ENCODE peak calls at places on chromosome 17, in four cellular contexts. N, S, D and Q are unnamed samples.

GRCh38 chr17:28144019-28144418 is 101.5 kb downstream of the NLK start:
- DNase-seq in N (no peak), S (no peak), D (no peak), Q (no peak)

GRCh38 chr17:16910341-16910740 is 61.6 kb downstream of the TNFRSF13B start:
- DNase-seq in N (no peak), S (no peak), D (no peak), Q (no peak)

GRCh38 chr17:46059457-46059856 is 60.4 kb downstream of the STH start:
- DNase-seq in N (no peak), S (no peak), D (no peak), Q (no peak)

GRCh38 chr17:80083136-80083661 is 18.2 kb upstream of the GAA start:
- DNase-seq in N (no peak), S (no peak), D (no peak), Q (no peak)

GRCh38 chr17:80649672-80650338 is 105.2 kb downstream of the RPTOR start:
- DNase-seq in N (no peak), S (peak), D (peak), Q (peak)

GRCh38 chr17:81569986-81570514 is 17.9 kb upstream of the FAAP100 start:
- DNase-seq in N (no peak), S (no peak), D (no peak), Q (no peak)

GRCh38 chr17:1627219-1627986 is 1.2 kb downstream of the SLC43A2 start:
- DNase-seq in N (no peak), S (peak), D (no peak), Q (no peak)

GRCh38 chr17:78351449-78352006 is 8.3 kb downstream of the SOCS3 start:
- DNase-seq in N (no peak), S (no peak), D (peak), Q (no peak)

GRCh38 chr17:57284984-57285646 is 28.8 kb downstream of the MSI2 start:
- DNase-seq in N (peak), S (peak), D (peak), Q (no peak)

GRCh38 chr17:40824015-40824832 is 1.8 kb upstream of the KRT10 start:
- DNase-seq in N (no peak), S (no peak), D (no peak), Q (no peak)

GRCh38 chr17:66412857-66413563 is 110.6 kb downstream of the PRKCA start:
- DNase-seq in N (no peak), S (no peak), D (no peak), Q (no peak)

GRCh38 chr17:44872131-44872768 is 24.6 kb downstream of the HIGD1B start:
- DNase-seq in N (no peak), S (no peak), D (no peak), Q (no peak)

GRCh38 chr17:31802502-31802901 is 56.5 kb downstream of the COPRS start:
- DNase-seq in N (no peak), S (peak), D (no peak), Q (peak)

GRCh38 chr17:2043785-2044184 is 2.0 kb downstream of the OVCA2 start:
- DNase-seq in N (no peak), S (no peak), D (no peak), Q (no peak)

GRCh38 chr17:20234266-20234665 is 225.1 kb downstream of the SPECC1 start:
- DNase-seq in N (no peak), S (no peak), D (no peak), Q (no peak)

GRCh38 chr17:81924557-81925532 is 2.7 kb downstream of the MAFG start:
- DNase-seq in N (no peak), S (peak), D (peak), Q (no peak)

GRCh38 chr17:43366809-43367587 is 31.8 kb upstream of the ARL4D start:
- DNase-seq in N (no peak), S (no peak), D (no peak), Q (no peak)

GRCh38 chr17:78029697-78030096 is 71.2 kb downstream of the TNRC6C start:
- DNase-seq in N (no peak), S (peak), D (no peak), Q (no peak)

GRCh38 chr17:79819534-79820276 is 19.5 kb downstream of the CBX4 start:
- DNase-seq in N (no peak), S (no peak), D (no peak), Q (no peak)

GRCh38 chr17:57140321-57140720 is 55.3 kb downstream of the AKAP1 start:
- DNase-seq in N (no peak), S (no peak), D (no peak), Q (no peak)

GRCh38 chr17:4588391-4588790 is 4.1 kb downstream of the SMTNL2 start:
- DNase-seq in N (no peak), S (no peak), D (no peak), Q (no peak)

GRCh38 chr17:37736428-37736827 is 8.4 kb downstream of the HNF1B start:
- DNase-seq in N (no peak), S (no peak), D (no peak), Q (no peak)

GRCh38 chr17:45440161-45440859 is 7.6 kb upstream of the ARHGAP27 start:
- DNase-seq in N (no peak), S (peak), D (peak), Q (no peak)

GRCh38 chr17:57948555-57949420 is 6.4 kb downstream of the CUEDC1 start:
- DNase-seq in N (no peak), S (no peak), D (no peak), Q (no peak)

GRCh38 chr17:67994827-67995567 is 1.3 kb downstream of the C17orf58 start:
- DNase-seq in N (no peak), S (no peak), D (no peak), Q (no peak)

GRCh38 chr17:79028496-79029326 is 4.7 kb downstream of the C1QTNF1 start:
- DNase-seq in N (no peak), S (no peak), D (peak), Q (no peak)

GRCh38 chr17:42706732-42707131 is 24.4 kb downstream of the CNTNAP1 start:
- DNase-seq in N (peak), S (no peak), D (no peak), Q (no peak)

GRCh38 chr17:71548540-71549190 is 572.2 kb upstream of the SOX9 start:
- DNase-seq in N (no peak), S (no peak), D (no peak), Q (no peak)

GRCh38 chr17:1234455-1234854 is 35.8 kb upstream of the BHLHA9 start:
- DNase-seq in N (no peak), S (no peak), D (no peak), Q (no peak)

GRCh38 chr17:6461792-6462524 is 17.7 kb downstream of the PIMREG start:
- DNase-seq in N (no peak), S (no peak), D (no peak), Q (no peak)

GRCh38 chr17:5800646-5801045 is 216.3 kb upstream of the NLRP1 start:
- DNase-seq in N (no peak), S (no peak), D (no peak), Q (no peak)

GRCh38 chr17:66720567-66720966 is 114.3 kb upstream of the CACNG5 start:
- DNase-seq in N (no peak), S (no peak), D (no peak), Q (no peak)

GRCh38 chr17:81524865-81525159 is 3.4 kb upstream of the FSCN2 start:
- DNase-seq in N (no peak), S (no peak), D (no peak), Q (no peak)

GRCh38 chr17:164536-165235 is 16.8 kb downstream of the DOC2B start:
- DNase-seq in N (no peak), S (peak), D (peak), Q (peak)

GRCh38 chr17:33474789-33475188 is 181.7 kb upstream of the ASIC2 start:
- DNase-seq in N (no peak), S (peak), D (no peak), Q (no peak)

GRCh38 chr17:77304746-77305473 is 164.1 kb downstream of the SEC14L1 start:
- DNase-seq in N (no peak), S (no peak), D (peak), Q (no peak)

GRCh38 chr17:30952645-30953393 is 18.0 kb upstream of the RNF135 start:
- DNase-seq in N (no peak), S (no peak), D (no peak), Q (no peak)

GRCh38 chr17:42289863-42290165 is 1.5 kb downstream of the STAT5A start:
- DNase-seq in N (no peak), S (peak), D (no peak), Q (no peak)

GRCh38 chr17:81295031-81295677 is at the start of gene SLC38A10:
- DNase-seq in N (peak), S (peak), D (peak), Q (peak)

GRCh38 chr17:81400154-81400938 is 5.1 kb downstream of the BAHCC1 start:
- DNase-seq in N (no peak), S (peak), D (no peak), Q (no peak)

GRCh38 chr17:54814371-54814770 is 86.3 kb upstream of the TOM1L1 start:
- DNase-seq in N (no peak), S (no peak), D (no peak), Q (no peak)

DNA sequence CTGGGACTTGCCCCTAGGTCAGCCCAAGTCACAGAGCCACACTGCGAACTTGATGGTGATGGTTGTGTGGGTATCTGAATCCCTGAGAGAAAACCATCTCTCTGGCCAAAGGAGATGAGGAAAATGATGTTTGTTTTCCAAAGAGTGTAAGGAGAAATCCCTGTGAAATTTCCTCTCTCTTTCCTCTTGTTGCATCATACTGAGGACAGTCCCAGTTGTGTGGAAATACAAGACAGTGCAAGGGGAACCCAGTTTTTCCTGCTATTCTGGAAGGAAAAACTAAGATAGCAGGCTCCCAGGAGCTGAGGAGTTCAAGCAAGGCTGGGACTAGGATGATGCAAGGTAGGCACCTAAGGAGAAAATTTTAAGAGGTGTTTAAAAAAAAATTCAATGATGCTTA is 86.8 kb upstream of the TOM1L1 start:
- DNase-seq in N (no peak), S (no peak), D (no peak), Q (no peak)
- TF ChIP-seq TARDBP in N (no peak), S (no peak), D (no peak), Q (no peak)

GRCh38 chr17:74361613-74362391 is at the start of gene BTBD17:
- DNase-seq in N (no peak), S (peak), D (peak), Q (peak)
- TF ChIP-seq TARDBP in N (no peak), S (no peak), D (no peak), Q (no peak)

DNA sequence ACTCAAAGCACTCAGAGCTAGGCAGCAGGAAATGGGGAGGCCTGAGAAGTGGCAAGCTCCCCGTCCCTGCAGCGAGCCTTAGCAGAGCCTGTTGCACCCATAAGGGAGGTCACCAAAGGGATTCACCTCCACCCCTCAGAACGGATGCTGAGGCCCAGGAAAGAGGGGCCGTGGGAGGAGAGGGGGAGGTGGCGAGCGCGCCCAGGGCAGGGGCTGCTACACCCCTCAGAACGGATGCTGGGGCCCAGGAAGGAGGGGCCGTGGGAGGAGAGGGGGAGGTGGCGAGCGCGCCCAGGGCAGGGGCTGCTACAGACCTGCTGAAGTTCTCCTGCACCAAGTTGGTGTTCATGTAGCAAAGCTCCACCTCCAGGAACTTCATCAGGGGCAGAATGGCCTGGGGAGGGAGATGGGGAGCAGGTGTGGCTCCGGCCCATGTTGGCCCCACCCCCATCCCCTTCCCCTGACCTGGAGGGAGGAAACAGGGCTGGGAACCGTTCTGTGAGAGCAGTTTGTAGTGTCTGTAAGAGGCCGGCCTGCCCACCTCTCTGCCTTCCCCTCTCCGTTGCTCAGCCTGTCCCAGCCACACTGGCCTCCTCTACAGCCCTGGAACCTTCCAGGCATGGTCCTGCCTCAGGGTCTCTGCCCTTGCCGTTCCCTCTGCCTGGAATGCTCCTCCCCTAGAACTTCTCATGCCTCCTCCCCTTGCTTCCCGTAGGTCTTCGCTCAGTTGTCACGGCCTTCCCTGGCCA is 11.4 kb downstream of the UNC13D start:
- DNase-seq in N (no peak), S (no peak), D (no peak), Q (no peak)
- TF ChIP-seq TARDBP in N (no peak), S (no peak), D (no peak), Q (no peak)

DNA sequence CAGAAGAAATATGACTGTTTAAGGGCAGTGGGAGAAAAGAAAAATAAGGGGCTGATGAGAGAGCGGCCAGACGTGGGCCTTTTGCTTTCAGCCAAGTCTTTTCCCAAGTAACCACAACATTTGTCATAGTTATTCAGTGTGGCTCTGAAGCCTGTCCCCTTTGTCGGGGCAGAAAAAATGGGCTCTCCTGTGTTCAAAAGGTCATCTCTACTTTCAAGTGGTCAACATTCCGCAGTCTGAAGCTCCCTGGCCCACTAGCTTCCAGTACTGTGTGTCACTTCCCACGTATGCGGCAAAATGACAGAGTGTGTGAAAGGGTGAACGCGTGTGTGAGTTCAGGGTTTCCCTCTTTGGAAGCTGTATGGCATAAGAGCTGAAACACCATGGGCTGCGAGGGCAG is 245.5 kb downstream of the NTN1 start:
- DNase-seq in N (no peak), S (no peak), D (no peak), Q (no peak)
- TF ChIP-seq TARDBP in N (no peak), S (no peak), D (no peak), Q (no peak)